ENCODE peak calls at places on chromosome 14, in four cellular contexts. P, K, S and J are unnamed samples. For H3K4me1 and H3K27me3, the result is how much of the 10 kb centered on the place peaks cover.

GRCh38 chr14:61877050-61877390 is 114.8 kb downstream of the SNAPC1 start:
- DNase-seq in P (no peak), K (no peak), S (no peak), J (no peak)

GRCh38 chr14:24425704-24426103 is 3.8 kb downstream of the CBLN3 start:
- DNase-seq in P (peak), K (no peak), S (no peak), J (no peak)

GRCh38 chr14:77120771-77121743 is 20.5 kb downstream of the ZDHHC22 start:
- DNase-seq in P (no peak), K (peak), S (no peak), J (peak)

GRCh38 chr14:102140027-102140749 is 491 bp downstream of the WDR20 start:
- DNase-seq in P (peak), K (peak), S (peak), J (peak)

GRCh38 chr14:96253140-96253539 is 2.9 kb upstream of the BDKRB1 start:
- DNase-seq in P (peak), K (no peak), S (no peak), J (no peak)

GRCh38 chr14:21025374-21026151 is 702 bp upstream of the NDRG2 start:
- DNase-seq in P (no peak), K (no peak), S (no peak), J (no peak)

GRCh38 chr14:77542349-77543239 is 44.0 kb upstream of the ISM2 start:
- DNase-seq in P (peak), K (no peak), S (no peak), J (no peak)

GRCh38 chr14:49687942-49688700 is at the start of gene POLE2:
- DNase-seq in P (peak), K (peak), S (peak), J (peak)

GRCh38 chr14:61322799-61323290 is 1.5 kb downstream of the PRKCH start:
- DNase-seq in P (peak), K (peak), S (peak), J (no peak)

GRCh38 chr14:97306785-97307246 is 509.6 kb downstream of the VRK1 start:
- DNase-seq in P (peak), K (no peak), S (no peak), J (no peak)

GRCh38 chr14:41280745-41281144 is 325.9 kb upstream of the LRFN5 start:
- DNase-seq in P (peak), K (no peak), S (no peak), J (no peak)

GRCh38 chr14:29576997-29577396 is 350.6 kb downstream of the PRKD1 start:
- DNase-seq in P (no peak), K (no peak), S (no peak), J (no peak)

GRCh38 chr14:61477845-61478438 is 156.6 kb downstream of the PRKCH start:
- DNase-seq in P (peak), K (no peak), S (no peak), J (no peak)

GRCh38 chr14:34334329-34334728 is 127.7 kb downstream of the SPTSSA start:
- DNase-seq in P (no peak), K (no peak), S (no peak), J (no peak)

GRCh38 chr14:99006271-99006670 is 265.7 kb downstream of the BCL11B start:
- DNase-seq in P (no peak), K (no peak), S (no peak), J (no peak)

GRCh38 chr14:37985826-37986470 is 221.8 kb upstream of the SSTR1 start:
- DNase-seq in P (peak), K (peak), S (peak), J (peak)

GRCh38 chr14:85934886-85935254 is 404.9 kb downstream of the FLRT2 start:
- DNase-seq in P (peak), K (no peak), S (no peak), J (no peak)

GRCh38 chr14:103207404-103208072 is 84.3 kb downstream of the TNFAIP2 start:
- DNase-seq in P (peak), K (no peak), S (no peak), J (no peak)

GRCh38 chr14:102088012-102088792 is 1.4 kb upstream of the HSP90AA1 start:
- DNase-seq in P (no peak), K (peak), S (peak), J (peak)

GRCh38 chr14:69685716-69686115 is 74.3 kb downstream of the SUSD6 start:
- DNase-seq in P (peak), K (no peak), S (no peak), J (no peak)

GRCh38 chr14:76486251-76486743 is 110.4 kb downstream of the ESRRB start:
- DNase-seq in P (no peak), K (no peak), S (no peak), J (no peak)

GRCh38 chr14:22905627-22906026 is 13.3 kb downstream of the RBM23 start:
- DNase-seq in P (no peak), K (no peak), S (no peak), J (no peak)

GRCh38 chr14:22906073-22906472 is 12.9 kb downstream of the RBM23 start:
- DNase-seq in P (no peak), K (no peak), S (no peak), J (no peak)

GRCh38 chr14:22900088-22900799 is 17.2 kb downstream of the REM2 start:
- DNase-seq in P (peak), K (peak), S (peak), J (peak)

GRCh38 chr14:22901799-22902198 is 17.1 kb downstream of the RBM23 start:
- DNase-seq in P (no peak), K (no peak), S (no peak), J (no peak)

DNA sequence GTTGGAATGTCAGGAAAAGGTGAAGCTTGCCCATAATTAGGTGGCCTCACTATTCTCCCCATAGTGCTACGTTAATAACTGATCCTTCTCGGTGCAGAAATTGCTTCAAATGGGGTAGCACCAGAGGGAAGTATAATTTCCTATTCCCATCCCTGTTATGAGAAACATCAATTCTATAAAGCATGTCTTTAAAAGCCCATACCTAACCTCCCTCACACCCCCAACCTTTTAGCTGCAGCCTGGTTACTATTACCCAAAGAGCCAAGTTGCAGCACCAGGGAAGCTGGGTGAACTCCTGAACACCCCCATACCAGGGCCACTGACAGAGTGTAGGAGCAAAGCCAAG is 15.2 kb downstream of the RBM23 start:
- DNase-seq in P (no peak), K (no peak), S (no peak), J (no peak)
- H3K27ac ChIP-seq in P (no peak), K (no peak), S (no peak), J (no peak)

DNA sequence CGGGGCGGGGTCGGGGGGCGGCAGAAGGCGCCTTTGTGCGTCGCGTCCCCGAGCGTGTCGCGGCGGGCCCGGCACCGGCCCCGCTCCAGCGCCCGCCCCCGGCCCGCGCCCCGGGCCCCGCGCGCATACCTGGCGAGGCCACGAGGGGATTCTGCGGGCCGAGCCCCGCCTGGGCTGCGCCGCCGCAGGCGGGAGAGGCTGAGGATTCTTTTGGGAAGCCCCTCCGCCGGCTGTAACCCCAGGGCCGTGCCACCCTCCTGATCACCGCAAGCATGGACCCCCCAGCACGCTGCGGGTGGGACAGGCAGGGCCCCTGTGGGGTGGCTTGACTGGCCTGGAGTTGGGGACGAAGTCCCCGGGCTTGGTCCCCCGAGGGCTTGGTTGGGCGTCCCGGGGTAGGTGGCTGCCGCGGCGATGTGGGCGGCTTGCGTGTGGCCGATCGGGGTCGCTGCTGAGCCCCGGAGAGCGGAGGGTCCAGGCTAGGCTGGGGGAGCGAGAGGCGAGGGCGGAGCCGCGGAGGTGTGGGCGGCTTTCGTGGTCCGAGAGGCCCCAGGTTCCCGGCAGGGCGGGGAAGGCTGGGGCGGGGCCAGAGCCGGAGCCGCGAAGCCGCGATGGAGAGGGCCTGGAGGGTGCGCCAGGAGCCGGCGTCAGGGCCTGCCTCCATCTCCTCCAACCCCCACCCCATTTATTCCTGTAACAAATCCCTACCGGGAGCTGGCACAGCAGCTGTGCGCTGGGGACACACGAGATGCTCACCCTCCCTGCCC is 28.4 kb upstream of the GPR132 start:
- DNase-seq in P (peak), K (peak), S (peak), J (peak)
- H3K4me1 ChIP-seq in P (under half), K (under half), S (under half), J (under half)

DNA sequence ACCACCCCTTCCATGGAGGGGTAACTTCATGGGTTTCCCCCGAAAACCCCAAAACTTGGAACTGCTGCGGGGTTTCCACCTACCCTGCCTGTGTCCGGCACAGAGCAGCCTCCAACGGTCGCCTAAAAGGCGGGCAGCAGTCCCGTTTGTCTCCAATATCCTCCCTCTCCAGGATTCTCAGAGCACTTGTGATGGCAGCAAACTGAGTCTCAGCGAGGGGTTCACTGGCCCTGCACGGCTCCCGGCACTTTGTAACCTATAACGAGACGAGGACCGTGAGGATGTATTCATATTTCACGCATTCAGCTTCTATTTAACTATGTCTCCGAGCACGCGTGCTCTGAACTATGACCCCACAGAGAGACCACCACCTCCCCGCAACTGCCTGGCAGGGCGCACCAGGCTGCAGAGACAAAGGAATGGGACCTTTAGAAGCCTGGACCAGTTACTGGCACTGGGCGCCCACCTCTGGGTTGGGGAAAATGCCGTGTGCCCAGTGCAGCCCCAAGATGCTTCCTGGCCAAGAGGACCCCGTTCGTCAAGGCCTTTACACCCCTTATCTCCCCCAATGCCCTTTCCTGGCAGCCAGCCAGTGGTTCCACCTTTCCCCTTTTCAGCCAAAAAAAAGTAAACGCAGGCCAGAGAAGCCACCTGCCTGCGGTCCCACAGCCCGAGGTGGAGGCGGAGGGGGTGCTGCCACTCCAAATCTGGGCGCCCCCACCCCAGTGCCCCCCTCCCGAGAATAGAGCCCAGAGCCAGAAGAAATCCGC is 173.1 kb upstream of the RTL1 start:
- DNase-seq in P (no peak), K (no peak), S (peak), J (no peak)
- H3K27me3 ChIP-seq in P (under half), K (under half), S (under half), J (under half)

DNA sequence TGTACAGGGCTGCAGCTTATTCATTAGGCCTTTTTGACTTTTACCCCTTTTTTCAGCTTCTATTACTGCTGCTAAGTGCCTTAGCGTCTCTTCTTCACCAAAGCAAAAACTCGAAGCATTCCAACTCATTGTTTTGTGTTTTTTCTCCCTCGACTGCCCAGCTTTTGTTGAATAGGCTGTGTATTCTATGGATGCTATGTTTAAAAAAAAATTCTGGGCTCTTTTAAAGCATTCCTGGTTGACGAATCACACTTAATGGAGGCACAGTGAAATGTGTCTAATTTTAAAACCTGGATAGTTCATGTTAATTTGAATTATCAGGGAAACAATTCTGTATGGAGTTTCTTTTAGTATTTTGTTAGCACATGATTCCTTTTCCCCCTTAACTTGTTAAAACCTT is 29.7 kb downstream of the KTN1 start:
- DNase-seq in P (peak), K (no peak), S (no peak), J (no peak)
- H3K27ac ChIP-seq in P (no peak), K (no peak), S (no peak), J (no peak)

DNA sequence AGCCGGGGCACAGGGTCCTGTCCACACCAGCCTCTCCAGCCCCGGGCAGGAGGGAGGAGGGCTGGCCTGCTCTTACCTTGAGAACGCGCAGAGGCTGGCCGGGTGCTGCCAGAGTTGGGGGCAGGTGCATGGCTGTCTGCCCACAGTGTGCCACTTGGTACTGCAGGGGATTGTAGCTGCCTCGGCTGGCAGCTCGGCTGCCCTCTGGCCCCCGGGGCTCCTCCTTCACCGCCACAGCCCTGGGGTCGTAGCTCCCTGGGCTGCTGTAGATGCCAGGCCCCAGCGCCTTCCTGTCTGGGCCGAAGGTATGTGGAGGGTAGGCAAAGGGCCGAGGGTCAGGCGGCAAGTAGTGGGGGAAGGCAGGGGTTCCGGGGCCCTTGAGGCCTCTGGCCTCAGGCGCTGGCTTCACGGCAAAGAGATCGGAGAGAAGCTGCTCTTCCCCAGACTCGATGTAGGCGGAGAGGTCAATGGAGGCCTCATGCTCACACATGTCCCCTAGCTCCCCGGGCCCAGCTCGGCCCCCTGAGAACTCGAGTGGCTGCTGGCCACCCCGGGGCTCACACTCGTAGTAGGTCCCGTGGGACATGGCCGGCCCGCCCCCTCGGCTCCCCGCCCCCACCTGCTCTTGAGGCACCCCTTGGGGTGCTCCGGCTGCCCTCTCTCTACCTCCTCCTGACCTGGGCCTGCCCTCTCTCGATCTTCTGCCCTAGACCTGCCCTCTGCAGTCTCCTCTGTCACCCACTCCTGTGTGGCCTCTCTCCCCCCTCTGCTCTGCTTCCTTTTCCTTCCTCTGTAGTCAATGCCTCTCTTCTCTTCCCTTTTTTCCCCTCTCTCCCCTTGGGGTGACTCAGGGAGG is at the start of gene CEBPE:
- DNase-seq in P (no peak), K (no peak), S (no peak), J (no peak)
- H3K4me1 ChIP-seq in P (under half), K (half or more), S (under half), J (under half)

GRCh38 chr14:88195676-88196075 is 127.4 kb downstream of the KCNK10 start:
- DNase-seq in P (peak), K (no peak), S (no peak), J (no peak)
- H3K27me3 ChIP-seq in P (under half), K (under half), S (under half), J (under half)

GRCh38 chr14:63939006-63939270 is 86.1 kb downstream of the SYNE2 start:
- DNase-seq in P (no peak), K (no peak), S (no peak), J (no peak)

GRCh38 chr14:63928744-63929174 is 76.0 kb downstream of the SYNE2 start:
- DNase-seq in P (peak), K (no peak), S (no peak), J (no peak)

GRCh38 chr14:63938198-63939005 is 85.6 kb downstream of the SYNE2 start:
- DNase-seq in P (no peak), K (peak), S (peak), J (peak)

GRCh38 chr14:63933701-63934100 is 80.9 kb downstream of the SYNE2 start:
- DNase-seq in P (no peak), K (no peak), S (no peak), J (no peak)

DNA sequence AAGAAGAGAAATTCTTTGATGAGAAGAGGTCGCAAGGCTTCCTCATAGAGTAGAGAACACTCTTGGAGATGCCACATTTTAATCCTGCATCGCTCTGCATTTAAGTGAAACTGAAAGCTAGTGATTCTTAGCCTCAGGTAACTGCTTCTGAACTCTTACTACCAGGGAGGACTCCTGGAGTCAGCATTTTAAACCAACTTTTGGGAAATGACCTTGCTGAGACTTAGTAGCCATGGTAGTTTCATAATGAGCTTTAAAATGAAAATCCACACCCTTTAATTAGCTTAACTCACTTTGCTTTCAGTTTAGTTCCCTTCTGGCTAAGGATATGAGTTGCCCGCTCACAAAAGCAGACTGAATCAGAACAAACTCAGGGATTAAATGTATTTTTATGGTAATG is 80.3 kb downstream of the SYNE2 start:
- DNase-seq in P (no peak), K (peak), S (no peak), J (no peak)
- H3K27ac ChIP-seq in P (no peak), K (peak), S (no peak), J (peak)

DNA sequence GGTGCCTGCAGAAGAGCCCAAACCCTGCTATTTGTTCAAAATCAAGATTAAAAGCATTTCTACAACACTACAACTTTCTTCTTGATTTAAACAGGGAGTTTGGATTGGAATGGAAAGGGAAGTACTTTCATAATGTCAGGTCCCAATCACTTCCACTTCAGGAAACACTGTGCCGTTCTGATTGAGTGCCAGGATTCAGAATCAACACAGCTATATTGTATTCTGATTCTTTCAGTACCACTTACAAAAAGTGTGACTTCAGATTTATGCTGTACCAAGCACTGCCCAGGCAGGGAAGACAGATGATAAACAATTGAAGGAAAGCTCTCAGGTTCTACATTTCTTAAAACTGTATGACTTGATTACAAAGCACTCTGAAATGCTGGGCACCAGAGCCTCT is 3.2 kb downstream of the TDP1 start:
- DNase-seq in P (no peak), K (no peak), S (no peak), J (no peak)
- H3K4me1 ChIP-seq in P (under half), K (under half), S (under half), J (half or more)

DNA sequence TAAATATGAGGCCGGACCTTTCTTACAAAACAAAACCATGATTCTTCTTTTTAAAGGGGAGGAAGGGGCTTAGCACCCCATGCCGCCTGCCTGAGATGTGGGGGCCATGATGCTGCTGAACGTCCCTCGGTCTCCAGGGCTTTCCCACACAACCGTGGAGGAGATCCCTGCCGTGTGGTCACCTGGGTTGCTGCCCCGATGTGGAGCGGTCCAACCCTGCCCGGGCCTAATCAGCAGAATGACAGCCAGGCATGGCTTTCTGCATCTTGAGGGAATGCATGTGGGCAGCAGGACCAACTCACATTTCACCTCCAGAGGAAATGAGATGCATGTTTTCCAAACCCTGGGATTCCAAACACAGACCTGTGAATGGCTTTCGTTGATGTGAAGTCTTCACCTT is 48.9 kb upstream of the C14orf180 start:
- DNase-seq in P (no peak), K (no peak), S (no peak), J (no peak)
- H3K27me3 ChIP-seq in P (under half), K (under half), S (under half), J (under half)